ENCODE peak calls at places on chromosomes 13 and 19, in five cellular contexts. One of them, this sample, is unnamed.

GRCh38 chr13:30607908-30608307 is 9.8 kb upstream of the USPL1 start:
- DNase-seq in K562: no peak
- DNase-seq in GM12878: peak; percentile 85
- DNase-seq in GM23338: no peak
- DNase-seq in HCT116: no peak
- DNase-seq in this sample: no peak

GRCh38 chr13:102769679-102770078 is 3.9 kb downstream of the TEX30 start:
- DNase-seq in K562: no peak
- DNase-seq in GM23338: no peak
- DNase-seq in GM12878: no peak
- DNase-seq in HCT116: no peak
- DNase-seq in this sample: no peak

GRCh38 chr19:1135454-1135853 is 31.7 kb downstream of the GPX4 start:
- DNase-seq in GM12878: no peak
- DNase-seq in GM23338: no peak
- DNase-seq in K562: no peak
- DNase-seq in HCT116: no peak
- DNase-seq in this sample: no peak

GRCh38 chr13:77062097-77062496 is 35.1 kb upstream of the FBXL3 start:
- DNase-seq in HCT116: no peak
- DNase-seq in GM23338: no peak
- DNase-seq in GM12878: no peak
- DNase-seq in K562: no peak
- DNase-seq in this sample: no peak

GRCh38 chr19:3788991-3789778 is 3.0 kb upstream of the MATK start:
- DNase-seq in K562: no peak
- DNase-seq in GM12878: no peak
- DNase-seq in HCT116: no peak
- DNase-seq in GM23338: no peak
- DNase-seq in this sample: no peak

GRCh38 chr19:12885749-12886706 is 973 bp downstream of the KLF1 start:
- DNase-seq in GM23338: peak; percentile 72
- DNase-seq in K562: peak; percentile 75
- DNase-seq in HCT116: no peak
- DNase-seq in GM12878: no peak
- DNase-seq in this sample: no peak

GRCh38 chr13:110921209-110921608 is 6.3 kb upstream of the ANKRD10 start:
- DNase-seq in GM23338: no peak
- DNase-seq in HCT116: no peak
- DNase-seq in GM12878: no peak
- DNase-seq in K562: no peak
- DNase-seq in this sample: no peak

GRCh38 chr13:94112227-94112626 is 367.3 kb downstream of the DCT start:
- DNase-seq in HCT116: no peak
- DNase-seq in GM12878: no peak
- DNase-seq in K562: no peak
- DNase-seq in GM23338: no peak
- DNase-seq in this sample: no peak

GRCh38 chr19:37635076-37636056 is 19.9 kb downstream of the ZFP30 start:
- DNase-seq in K562: no peak
- DNase-seq in HCT116: no peak
- DNase-seq in GM12878: no peak
- DNase-seq in GM23338: peak; percentile 35
- DNase-seq in this sample: no peak

GRCh38 chr19:28968721-28969120 is 244.2 kb downstream of the UQCRFS1 start:
- DNase-seq in HCT116: no peak
- DNase-seq in K562: no peak
- DNase-seq in GM23338: no peak
- DNase-seq in GM12878: no peak
- DNase-seq in this sample: no peak

GRCh38 chr13:76667551-76667950 is 218.7 kb downstream of the KCTD12 start:
- DNase-seq in GM23338: no peak
- DNase-seq in GM12878: no peak
- DNase-seq in K562: no peak
- DNase-seq in HCT116: no peak
- DNase-seq in this sample: peak; percentile 16

GRCh38 chr13:29284726-29285125 is 310.8 kb downstream of the SLC7A1 start:
- DNase-seq in GM12878: no peak
- DNase-seq in HCT116: no peak
- DNase-seq in GM23338: peak; percentile 24
- DNase-seq in K562: no peak
- DNase-seq in this sample: no peak

GRCh38 chr19:7698583-7698982 is 3.3 kb downstream of the FCER2 start:
- DNase-seq in HCT116: no peak
- DNase-seq in GM12878: no peak
- DNase-seq in GM23338: no peak
- DNase-seq in K562: no peak
- DNase-seq in this sample: no peak

GRCh38 chr19:33194884-33195710 is 967 bp downstream of the LRP3 start:
- DNase-seq in GM23338: peak; percentile 58
- DNase-seq in HCT116: no peak
- DNase-seq in GM12878: no peak
- DNase-seq in K562: no peak
- DNase-seq in this sample: no peak

GRCh38 chr13:39347926-39348901 is 254.8 kb downstream of the LHFPL6 start:
- DNase-seq in HCT116: no peak
- DNase-seq in K562: no peak
- DNase-seq in GM23338: peak; percentile 68
- DNase-seq in GM12878: no peak
- DNase-seq in this sample: no peak

GRCh38 chr13:74367193-74367592 is 233.0 kb upstream of the KLF12 start:
- DNase-seq in K562: no peak
- DNase-seq in HCT116: no peak
- DNase-seq in GM12878: no peak
- DNase-seq in GM23338: no peak
- DNase-seq in this sample: no peak

GRCh38 chr13:24220086-24220703 is 59.7 kb downstream of the SPATA13 start:
- DNase-seq in GM12878: no peak
- DNase-seq in K562: peak; percentile 38
- DNase-seq in GM23338: peak; percentile 93
- DNase-seq in HCT116: peak; percentile 70
- DNase-seq in this sample: peak; percentile 66

GRCh38 chr13:46577656-46578589 is 25.0 kb downstream of the LRCH1 start:
- DNase-seq in HCT116: no peak
- DNase-seq in GM23338: no peak
- DNase-seq in GM12878: no peak
- DNase-seq in K562: no peak
- DNase-seq in this sample: no peak

GRCh38 chr13:24630851-24631341 is 49.3 kb upstream of the ATP12A start:
- DNase-seq in GM23338: no peak
- DNase-seq in HCT116: peak; percentile 3
- DNase-seq in K562: peak; percentile 41
- DNase-seq in GM12878: no peak
- DNase-seq in this sample: no peak

GRCh38 chr13:20127263-20127562 is 33.6 kb downstream of the GJA3 start:
- DNase-seq in K562: no peak
- DNase-seq in HCT116: no peak
- DNase-seq in GM23338: no peak
- DNase-seq in GM12878: no peak
- DNase-seq in this sample: no peak

GRCh38 chr13:34748078-34748477 is 194.0 kb upstream of the NBEA start:
- DNase-seq in GM12878: no peak
- DNase-seq in HCT116: no peak
- DNase-seq in GM23338: no peak
- DNase-seq in K562: no peak
- DNase-seq in this sample: no peak

GRCh38 chr13:61162636-61163035 is 253.0 kb downstream of the PCDH20 start:
- DNase-seq in GM23338: no peak
- DNase-seq in GM12878: no peak
- DNase-seq in K562: no peak
- DNase-seq in HCT116: no peak
- DNase-seq in this sample: no peak

GRCh38 chr19:45553464-45553863 is 31.1 kb downstream of the OPA3 start:
- DNase-seq in GM23338: peak; percentile 92
- DNase-seq in GM12878: no peak
- DNase-seq in K562: peak; percentile 11
- DNase-seq in HCT116: no peak
- DNase-seq in this sample: no peak

GRCh38 chr13:22187329-22187728 is 516.5 kb downstream of the FGF9 start:
- DNase-seq in GM12878: no peak
- DNase-seq in K562: no peak
- DNase-seq in GM23338: no peak
- DNase-seq in HCT116: no peak
- DNase-seq in this sample: no peak

GRCh38 chr19:13692096-13692495 is 72.2 kb upstream of the MRI1 start:
- DNase-seq in GM23338: no peak
- DNase-seq in HCT116: no peak
- DNase-seq in K562: no peak
- DNase-seq in GM12878: no peak
- DNase-seq in this sample: no peak

GRCh38 chr19:34734601-34735103 is 609 bp downstream of the ZNF181 start:
- DNase-seq in GM12878: no peak
- DNase-seq in K562: no peak
- DNase-seq in HCT116: no peak
- DNase-seq in GM23338: peak; percentile 15
- DNase-seq in this sample: no peak

GRCh38 chr19:34732548-34733255 is 1.3 kb upstream of the ZNF181 start:
- DNase-seq in GM12878: no peak
- DNase-seq in K562: peak; percentile 73
- DNase-seq in HCT116: no peak
- DNase-seq in GM23338: peak; percentile 53
- DNase-seq in this sample: no peak

GRCh38 chr19:34733826-34734600 is at the start of gene ZNF181:
- DNase-seq in K562: peak; percentile 86
- DNase-seq in HCT116: peak; percentile 82
- DNase-seq in GM12878: peak; percentile 53
- DNase-seq in GM23338: peak; percentile 96
- DNase-seq in this sample: peak; percentile 72

GRCh38 chr19:34731964-34732363 is 2.1 kb upstream of the ZNF181 start:
- DNase-seq in GM12878: no peak
- DNase-seq in GM23338: no peak
- DNase-seq in K562: no peak
- DNase-seq in HCT116: no peak
- DNase-seq in this sample: no peak

GRCh38 chr19:34733266-34733825 is 697 bp upstream of the ZNF181 start:
- DNase-seq in GM12878: no peak
- DNase-seq in GM23338: peak; percentile 75
- DNase-seq in HCT116: no peak
- DNase-seq in K562: peak; percentile 42
- DNase-seq in this sample: no peak
- TF ChIP-seq POLR2AphosphoS5 in GM12878: peak; percentile 64
- TF ChIP-seq POLR2AphosphoS5 in GM23338: no peak
- TF ChIP-seq POLR2AphosphoS5 in HCT116: peak; percentile 70
- TF ChIP-seq POLR2AphosphoS5 in K562: no peak
- TF ChIP-seq POLR2AphosphoS5 in this sample: peak; percentile 74

DNA sequence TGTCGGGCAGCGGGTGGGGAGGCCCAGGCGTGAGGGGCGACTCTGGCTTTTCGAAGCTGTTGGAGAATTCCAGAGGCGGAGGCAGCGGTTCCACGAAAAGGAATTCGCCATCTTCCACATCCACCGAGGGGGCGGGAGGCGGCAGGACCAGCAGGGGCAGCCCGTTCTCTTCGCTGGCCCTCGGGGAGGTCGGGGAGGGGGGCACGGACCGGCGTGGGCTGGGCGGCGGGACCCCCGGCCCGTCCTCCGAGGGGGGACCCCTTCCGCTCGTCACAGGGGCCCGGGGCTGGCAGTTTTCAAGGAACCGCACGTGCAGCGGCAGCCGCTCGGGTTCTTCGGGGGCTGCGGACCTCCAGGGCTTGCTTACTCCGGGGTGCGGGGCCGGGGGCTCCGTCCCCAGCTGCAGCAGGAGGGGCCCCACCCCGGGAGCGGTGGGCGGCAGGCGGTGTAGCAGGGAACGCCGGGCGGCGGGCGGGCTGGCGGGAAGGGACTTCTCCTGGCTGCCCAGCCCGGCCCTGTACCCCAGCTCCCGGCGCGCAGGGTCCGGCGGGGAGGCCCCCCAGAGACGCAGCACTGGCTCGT is 18.0 kb downstream of the C19orf81 start:
- DNase-seq in K562: no peak
- DNase-seq in GM23338: peak; percentile 43
- DNase-seq in GM12878: no peak
- DNase-seq in HCT116: no peak
- DNase-seq in this sample: no peak
- TF ChIP-seq EZH2 in K562: no peak
- TF ChIP-seq EZH2 in GM23338: peak; percentile 93
- TF ChIP-seq EZH2 in GM12878: no peak
- TF ChIP-seq EZH2 in HCT116: no peak
- TF ChIP-seq EZH2 in this sample: peak; percentile 41

GRCh38 chr19:54136086-54136863 is 1.3 kb upstream of the CNOT3 start:
- DNase-seq in GM12878: no peak
- DNase-seq in HCT116: no peak
- DNase-seq in K562: no peak
- DNase-seq in GM23338: peak; percentile 61
- DNase-seq in this sample: no peak

GRCh38 chr19:54129617-54129996 is 8.0 kb upstream of the CNOT3 start:
- DNase-seq in GM12878: no peak
- DNase-seq in K562: no peak
- DNase-seq in GM23338: no peak
- DNase-seq in HCT116: no peak
- DNase-seq in this sample: no peak

GRCh38 chr19:54136864-54137113 is 773 bp upstream of the CNOT3 start:
- DNase-seq in K562: no peak
- DNase-seq in GM12878: no peak
- DNase-seq in GM23338: no peak
- DNase-seq in HCT116: no peak
- DNase-seq in this sample: no peak

GRCh38 chr19:54133957-54134590 is 3.5 kb upstream of the CNOT3 start:
- DNase-seq in GM12878: no peak
- DNase-seq in GM23338: peak; percentile 69
- DNase-seq in K562: no peak
- DNase-seq in HCT116: no peak
- DNase-seq in this sample: no peak

GRCh38 chr19:54133312-54133956 is 4.1 kb upstream of the CNOT3 start:
- DNase-seq in K562: no peak
- DNase-seq in HCT116: peak; percentile 32
- DNase-seq in GM23338: peak; percentile 56
- DNase-seq in GM12878: no peak
- DNase-seq in this sample: peak; percentile 44
- TF ChIP-seq POLR2AphosphoS5 in K562: no peak
- TF ChIP-seq POLR2AphosphoS5 in HCT116: no peak
- TF ChIP-seq POLR2AphosphoS5 in GM23338: no peak
- TF ChIP-seq POLR2AphosphoS5 in GM12878: peak; percentile 69
- TF ChIP-seq POLR2AphosphoS5 in this sample: no peak

DNA sequence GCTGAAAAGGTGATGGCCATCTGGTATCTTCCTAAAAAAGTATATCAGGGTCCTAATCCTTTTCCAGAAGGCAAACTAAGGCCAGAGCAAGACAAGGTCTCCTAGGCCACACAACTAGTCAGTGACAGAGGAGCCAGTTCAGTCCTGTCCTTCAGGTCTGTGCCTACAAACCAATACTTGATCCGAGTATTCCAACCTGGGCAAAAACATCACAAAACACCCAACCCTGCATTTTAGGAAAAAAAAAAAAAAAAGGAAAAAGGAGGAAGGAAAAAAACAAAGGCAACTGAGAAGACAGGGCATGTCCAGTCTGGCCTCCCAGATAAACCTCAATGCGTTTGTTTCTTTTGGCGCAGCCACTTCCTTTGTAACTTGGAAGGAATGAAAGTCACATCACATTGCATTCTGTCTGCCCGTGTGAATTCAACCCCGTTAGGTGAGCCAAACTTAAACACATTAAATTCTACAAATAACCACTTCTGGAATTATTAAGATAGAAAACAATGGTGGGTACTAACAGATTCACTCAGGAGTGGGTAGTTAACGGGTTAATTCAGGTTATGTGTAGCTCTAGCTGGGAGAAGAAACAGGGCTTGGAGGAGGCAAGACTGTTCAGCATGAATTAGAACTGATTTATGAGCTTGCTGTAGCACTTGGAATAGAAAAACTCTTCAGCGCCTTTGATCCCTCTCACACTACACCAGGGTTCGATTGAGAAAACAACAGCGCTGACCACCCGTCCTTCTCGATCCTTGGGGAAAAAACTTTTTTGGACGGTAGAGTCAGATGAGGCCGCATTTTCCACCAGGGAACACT is 43.0 kb upstream of the HNRNPA1L2 start:
- DNase-seq in GM23338: no peak
- DNase-seq in K562: no peak
- DNase-seq in HCT116: no peak
- DNase-seq in GM12878: no peak
- DNase-seq in this sample: peak; percentile 20
- TF ChIP-seq EZH2 in GM23338: no peak
- TF ChIP-seq EZH2 in K562: no peak
- TF ChIP-seq EZH2 in HCT116: no peak
- TF ChIP-seq EZH2 in GM12878: no peak
- TF ChIP-seq EZH2 in this sample: no peak